ENCODE peak calls at places on chromosome 15, in six cellular contexts. G is uterus, R is heart left ventricle, Q is Peyer's patch, K is HCT116, W is right lobe of liver. T is an unnamed sample.
A peak's percentile ranks its signal among the peaks of the same experiment; 100 is the strongest.

GRCh38 chr15:63983071-63983711 is 63.1 kb downstream of the DAPK2 start:
- DNase-seq in G (no peak), R (no peak), Q (no peak), K (no peak), W (peak; percentile 45), T (no peak)

GRCh38 chr15:31469801-31470545 is 143.3 kb downstream of the KLF13 start:
- DNase-seq in G (no peak), R (no peak), Q (no peak), K (no peak), W (no peak), T (peak; percentile 6)

GRCh38 chr15:39133201-39133600 is 447.7 kb upstream of the THBS1 start:
- DNase-seq in G (no peak), R (no peak), Q (no peak), K (no peak), W (no peak), T (no peak)

GRCh38 chr15:22265056-22265945 is 185.0 kb downstream of the OR4M2 start:
- DNase-seq in G (no peak), R (no peak), Q (no peak), K (no peak), W (no peak), T (no peak)

GRCh38 chr15:77417642-77418041 is 2.3 kb downstream of the PEAK1 start:
- DNase-seq in G (no peak), R (no peak), Q (no peak), K (no peak), W (no peak), T (no peak)

GRCh38 chr15:94665687-94666441 is 434.5 kb downstream of the MCTP2 start:
- DNase-seq in G (no peak), R (no peak), Q (no peak), K (no peak), W (no peak), T (no peak)

GRCh38 chr15:88476635-88477038 is 9.1 kb downstream of the MRPS11 start:
- DNase-seq in G (peak; percentile 50), R (peak; percentile 34), Q (no peak), K (peak; percentile 15), W (peak; percentile 82), T (no peak)

GRCh38 chr15:77291107-77291506 is 128.8 kb downstream of the PEAK1 start:
- DNase-seq in G (no peak), R (no peak), Q (no peak), K (no peak), W (no peak), T (no peak)

GRCh38 chr15:67074886-67075229 is 9.5 kb downstream of the SMAD3 start:
- DNase-seq in G (no peak), R (no peak), Q (no peak), K (no peak), W (no peak), T (no peak)

GRCh38 chr15:80026310-80026709 is 33.2 kb upstream of the ZFAND6 start:
- DNase-seq in G (no peak), R (no peak), Q (no peak), K (no peak), W (no peak), T (no peak)

GRCh38 chr15:80578871-80579270 is 116.2 kb upstream of the ABHD17C start:
- DNase-seq in G (no peak), R (no peak), Q (no peak), K (no peak), W (peak; percentile 34), T (peak; percentile 9)

GRCh38 chr15:68340711-68341671 is 63.4 kb downstream of the FEM1B start:
- DNase-seq in G (peak; percentile 51), R (no peak), Q (no peak), K (no peak), W (no peak), T (no peak)

GRCh38 chr15:31228980-31229826 is 97.4 kb upstream of the KLF13 start:
- DNase-seq in G (no peak), R (no peak), Q (peak; percentile 51), K (no peak), W (peak; percentile 75), T (peak; percentile 87)

GRCh38 chr15:48266029-48266428 is 59.9 kb downstream of the SLC12A1 start:
- DNase-seq in G (no peak), R (no peak), Q (no peak), K (no peak), W (no peak), T (no peak)

GRCh38 chr15:101492752-101493692 is 3.5 kb upstream of the PCSK6 start:
- DNase-seq in G (no peak), R (no peak), Q (no peak), K (no peak), W (no peak), T (no peak)

GRCh38 chr15:89196994-89197393 is 24.4 kb downstream of the RLBP1 start:
- DNase-seq in G (no peak), R (no peak), Q (no peak), K (no peak), W (peak; percentile 46), T (no peak)

GRCh38 chr15:22855791-22856190 is 17.3 kb downstream of the NIPA2 start:
- DNase-seq in G (no peak), R (no peak), Q (no peak), K (no peak), W (no peak), T (no peak)

GRCh38 chr15:95407534-95407933 is 923.0 kb upstream of the NR2F2 start:
- DNase-seq in G (no peak), R (no peak), Q (no peak), K (no peak), W (no peak), T (no peak)

GRCh38 chr15:82870727-82871576 is 61.5 kb downstream of the WHAMM start:
- DNase-seq in G (no peak), R (no peak), Q (no peak), K (no peak), W (peak; percentile 6), T (no peak)

GRCh38 chr15:52336530-52336929 is 40.9 kb upstream of the MYO5C start:
- DNase-seq in G (no peak), R (no peak), Q (no peak), K (no peak), W (no peak), T (no peak)

GRCh38 chr15:25832158-25832557 is 31.0 kb downstream of the ATP10A start:
- DNase-seq in G (no peak), R (no peak), Q (no peak), K (no peak), W (no peak), T (no peak)

GRCh38 chr15:42373936-42374335 is 14.6 kb downstream of the CAPN3 start:
- DNase-seq in G (no peak), R (no peak), Q (no peak), K (no peak), W (peak; percentile 27), T (no peak)

GRCh38 chr15:89164712-89165211 is 56.6 kb downstream of the RLBP1 start:
- DNase-seq in G (peak; percentile 43), R (peak; percentile 36), Q (no peak), K (no peak), W (no peak), T (peak; percentile 17)

GRCh38 chr15:85414495-85414894 is 34.1 kb downstream of the AKAP13 start:
- DNase-seq in G (no peak), R (no peak), Q (no peak), K (no peak), W (no peak), T (no peak)

GRCh38 chr15:90872481-90873184 is 4.2 kb downstream of the FURIN start:
- DNase-seq in G (no peak), R (no peak), Q (no peak), K (no peak), W (peak; percentile 53), T (no peak)

GRCh38 chr15:100663550-100664335 is 61.4 kb downstream of the ASB7 start:
- DNase-seq in G (no peak), R (no peak), Q (no peak), K (no peak), W (no peak), T (no peak)

GRCh38 chr15:55564347-55565145 is 23.6 kb downstream of the PYGO1 start:
- DNase-seq in G (no peak), R (no peak), Q (no peak), K (no peak), W (no peak), T (no peak)

GRCh38 chr15:62456011-62456920 is 291.2 kb upstream of the C2CD4B start:
- DNase-seq in G (no peak), R (no peak), Q (no peak), K (no peak), W (no peak), T (no peak)

GRCh38 chr15:40918146-40918798 is 10.9 kb upstream of the DLL4 start:
- DNase-seq in G (no peak), R (no peak), Q (no peak), K (no peak), W (peak; percentile 41), T (peak; percentile 55)

GRCh38 chr15:78881681-78882080 is 9.0 kb downstream of the MORF4L1 start:
- DNase-seq in G (no peak), R (no peak), Q (no peak), K (no peak), W (no peak), T (no peak)

GRCh38 chr15:78878356-78878755 is 5.7 kb downstream of the MORF4L1 start:
- DNase-seq in G (no peak), R (no peak), Q (no peak), K (no peak), W (no peak), T (no peak)

GRCh38 chr15:78880242-78880533 is 7.5 kb downstream of the MORF4L1 start:
- DNase-seq in G (no peak), R (no peak), Q (no peak), K (no peak), W (no peak), T (no peak)

GRCh38 chr15:78879517-78880241 is 7.0 kb downstream of the MORF4L1 start:
- DNase-seq in G (no peak), R (no peak), Q (no peak), K (no peak), W (no peak), T (no peak)

GRCh38 chr15:78880828-78881227 is 8.1 kb downstream of the MORF4L1 start:
- DNase-seq in G (no peak), R (no peak), Q (no peak), K (no peak), W (no peak), T (no peak)
- H3K4me1 ChIP-seq in G (peaks cover 12% of the 10 kb centered on the region), R (peaks cover 39% of the 10 kb centered on the region), Q (peaks cover 16% of the 10 kb centered on the region), K (peaks cover 43% of the 10 kb centered on the region), W (peaks cover 57% of the 10 kb centered on the region), T (peaks cover 85% of the 10 kb centered on the region)

DNA sequence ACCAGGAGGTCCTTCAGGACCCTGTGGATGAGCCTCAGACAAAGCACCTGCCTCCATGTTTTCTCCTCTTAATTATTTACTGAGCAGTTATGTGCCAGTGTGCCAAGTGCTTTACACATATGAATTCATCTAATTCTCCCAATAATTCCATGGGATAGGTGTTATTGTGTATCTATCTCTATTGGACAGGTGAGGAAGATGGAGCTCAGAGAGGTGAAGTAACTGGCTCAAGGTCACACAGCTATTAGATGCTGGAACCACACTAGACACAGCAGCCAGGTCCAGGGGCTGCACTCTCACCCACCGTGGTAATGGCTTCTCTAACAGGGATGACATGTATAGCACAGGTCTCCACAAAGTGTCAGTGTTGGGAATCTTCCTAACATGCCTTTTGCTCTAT is 70.2 kb downstream of the TLE3 start:
- DNase-seq in G (no peak), R (no peak), Q (no peak), K (no peak), W (no peak), T (no peak)
- TF ChIP-seq POLR2A in G (no peak), R (no peak), Q (no peak), K (no peak), W (no peak), T (no peak)

GRCh38 chr15:34336947-34337556 is 529 bp downstream of the SLC12A6 start:
- DNase-seq in G (no peak), R (no peak), Q (peak; percentile 59), K (no peak), W (no peak), T (no peak)
- H3K4me1 ChIP-seq in G (peaks cover 8% of the 10 kb centered on the region), R (peaks cover 13% of the 10 kb centered on the region), Q (no peaks in the 10 kb centered on the region), K (peaks cover 29% of the 10 kb centered on the region), W (no peaks in the 10 kb centered on the region), T (peaks cover 26% of the 10 kb centered on the region)

GRCh38 chr15:92882697-92883642 is 17.2 kb upstream of the CHD2 start:
- DNase-seq in G (peak; percentile 38), R (peak; percentile 41), Q (peak; percentile 94), K (no peak), W (peak; percentile 63), T (no peak)
- TF ChIP-seq POLR2A in G (peak; percentile 95), R (no peak), Q (peak; percentile 72), K (peak; percentile 38), W (peak; percentile 93), T (peak; percentile 65)